ENCODE peak calls at places on chromosomes 3 and 15, in seven cellular contexts. D, G, N, B, I, V and R are unnamed samples.
A peak's percentile ranks its signal among the peaks of the same experiment; 100 is the strongest.

GRCh38 chr3:76871655-76872054 is 168.2 kb upstream of the ROBO2 start:
- DNase-seq in D (no peak), G (no peak), N (no peak), B (no peak), I (no peak), V (no peak), R (no peak)

GRCh38 chr3:124131158-124132115 is 139.5 kb upstream of the ROPN1 start:
- DNase-seq in D (no peak), G (no peak), N (no peak), B (no peak), I (no peak), V (no peak), R (no peak)

GRCh38 chr15:60932051-60932915 is 296.8 kb downstream of the RORA start:
- DNase-seq in D (no peak), G (no peak), N (peak; percentile 39), B (peak; percentile 30), I (no peak), V (peak; percentile 72), R (peak; percentile 58)

GRCh38 chr3:170496026-170496867 is 77.6 kb downstream of the CLDN11 start:
- DNase-seq in D (no peak), G (no peak), N (no peak), B (no peak), I (no peak), V (no peak), R (no peak)

GRCh38 chr15:41868321-41868720 is 25.5 kb downstream of the SPTBN5 start:
- DNase-seq in D (no peak), G (no peak), N (no peak), B (no peak), I (no peak), V (no peak), R (no peak)

GRCh38 chr3:59273976-59274375 is 224.2 kb upstream of the CFAP20DC start:
- DNase-seq in D (no peak), G (no peak), N (no peak), B (no peak), I (no peak), V (no peak), R (peak; percentile 9)

GRCh38 chr3:65545429-65545828 is 493.3 kb downstream of the MAGI1 start:
- DNase-seq in D (no peak), G (no peak), N (no peak), B (no peak), I (no peak), V (peak; percentile 51), R (no peak)

GRCh38 chr3:194344012-194344411 is 7.1 kb downstream of the CPN2 start:
- DNase-seq in D (peak; percentile 84), G (peak; percentile 80), N (peak; percentile 75), B (no peak), I (peak; percentile 93), V (no peak), R (no peak)

GRCh38 chr3:131221731-131222130 is 159.8 kb upstream of the NUDT16 start:
- DNase-seq in D (no peak), G (no peak), N (no peak), B (no peak), I (no peak), V (no peak), R (peak; percentile 54)

GRCh38 chr15:76340198-76340801 is 3.7 kb downstream of the ISL2 start:
- DNase-seq in D (peak; percentile 43), G (peak; percentile 28), N (no peak), B (no peak), I (peak; percentile 49), V (no peak), R (no peak)

GRCh38 chr3:58963928-58964497 is 85.8 kb downstream of the CFAP20DC start:
- DNase-seq in D (no peak), G (no peak), N (no peak), B (no peak), I (no peak), V (no peak), R (no peak)

GRCh38 chr3:183375787-183376186 is 52.6 kb downstream of the MCF2L2 start:
- DNase-seq in D (no peak), G (no peak), N (no peak), B (no peak), I (no peak), V (no peak), R (no peak)

GRCh38 chr3:179608931-179609720 is 4.5 kb downstream of the NDUFB5 start:
- DNase-seq in D (no peak), G (no peak), N (no peak), B (no peak), I (no peak), V (no peak), R (no peak)

GRCh38 chr3:104887069-104887468 is 479.6 kb upstream of the ALCAM start:
- DNase-seq in D (no peak), G (no peak), N (no peak), B (no peak), I (no peak), V (no peak), R (no peak)

GRCh38 chr3:44072601-44073540 is 168.8 kb upstream of the TOPAZ1 start:
- DNase-seq in D (no peak), G (no peak), N (no peak), B (no peak), I (no peak), V (no peak), R (no peak)

GRCh38 chr3:53226841-53227407 is 28.9 kb downstream of the TKT start:
- DNase-seq in D (no peak), G (no peak), N (no peak), B (no peak), I (no peak), V (no peak), R (no peak)

GRCh38 chr3:123156276-123156995 is 45.3 kb upstream of the SEC22A start:
- DNase-seq in D (no peak), G (no peak), N (no peak), B (no peak), I (no peak), V (no peak), R (no peak)

GRCh38 chr15:90192961-90193786 is 8.0 kb upstream of the SEMA4B start:
- DNase-seq in D (no peak), G (no peak), N (no peak), B (no peak), I (no peak), V (no peak), R (no peak)

GRCh38 chr3:53650424-53650823 is 156.0 kb downstream of the CACNA1D start:
- DNase-seq in D (peak; percentile 38), G (no peak), N (no peak), B (no peak), I (no peak), V (no peak), R (no peak)

GRCh38 chr15:63941698-63942465 is 104.4 kb downstream of the DAPK2 start:
- DNase-seq in D (no peak), G (no peak), N (no peak), B (no peak), I (no peak), V (no peak), R (no peak)

GRCh38 chr15:73467758-73468157 is 24.8 kb downstream of the REC114 start:
- DNase-seq in D (no peak), G (no peak), N (no peak), B (no peak), I (no peak), V (no peak), R (no peak)